ENCODE peak calls at places on chromosomes 6 and 20, in eight cellular contexts. B is OCI-LY7, E is lower leg skin, V is AG10803, R is GM12865, T is dorsolateral prefrontal cortex, N is thoracic aorta, I is cardiac muscle cell. U is an unnamed sample.

GRCh38 chr6:137236581-137237355 is 17.6 kb upstream of the IFNGR1 start:
- DNase-seq in B (no peak), E (no peak), V (peak), R (no peak), T (no peak), N (no peak), I (no peak), U (no peak)

GRCh38 chr6:150607044-150607650 is 7.5 kb downstream of the PLEKHG1 start:
- DNase-seq in B (no peak), E (no peak), V (no peak), R (no peak), T (no peak), N (no peak), I (no peak), U (no peak)

GRCh38 chr6:150880336-150880735 is 14.8 kb downstream of the MTHFD1L start:
- DNase-seq in B (no peak), E (no peak), V (no peak), R (no peak), T (no peak), N (no peak), I (no peak), U (no peak)

GRCh38 chr20:52731086-52731485 is 241.1 kb upstream of the TSHZ2 start:
- DNase-seq in B (no peak), E (no peak), V (no peak), R (no peak), T (no peak), N (no peak), I (no peak), U (no peak)

GRCh38 chr6:106764353-106764980 is 135.1 kb downstream of the QRSL1 start:
- DNase-seq in B (no peak), E (no peak), V (no peak), R (no peak), T (no peak), N (no peak), I (no peak), U (no peak)

GRCh38 chr6:122033564-122034181 is 365.8 kb upstream of the HSF2 start:
- DNase-seq in B (peak), E (no peak), V (peak), R (peak), T (no peak), N (no peak), I (peak), U (peak)

GRCh38 chr6:108694816-108695215 is 134.1 kb downstream of the FOXO3 start:
- DNase-seq in B (no peak), E (no peak), V (no peak), R (no peak), T (no peak), N (no peak), I (no peak), U (no peak)

GRCh38 chr6:79813854-79814477 is 133.4 kb downstream of the ELOVL4 start:
- DNase-seq in B (peak), E (peak), V (peak), R (peak), T (peak), N (peak), I (peak), U (peak)

GRCh38 chr6:84860954-84861353 is 96.6 kb upstream of the TBX18 start:
- DNase-seq in B (no peak), E (no peak), V (no peak), R (no peak), T (no peak), N (no peak), I (no peak), U (peak)

GRCh38 chr20:59149678-59150504 is 13.7 kb upstream of the ZNF831 start:
- DNase-seq in B (peak), E (no peak), V (no peak), R (peak), T (no peak), N (no peak), I (no peak), U (no peak)

GRCh38 chr20:32162367-32162766 is 45.2 kb downstream of the PLAGL2 start:
- DNase-seq in B (no peak), E (no peak), V (no peak), R (no peak), T (no peak), N (no peak), I (no peak), U (no peak)

GRCh38 chr6:21000391-21000801 is 466.1 kb downstream of the CDKAL1 start:
- DNase-seq in B (no peak), E (no peak), V (no peak), R (no peak), T (no peak), N (no peak), I (peak), U (no peak)

GRCh38 chr6:4942673-4943009 is 61.2 kb downstream of the RPP40 start:
- DNase-seq in B (no peak), E (no peak), V (no peak), R (no peak), T (no peak), N (no peak), I (no peak), U (no peak)

GRCh38 chr6:3385660-3386151 is 71.1 kb downstream of the SLC22A23 start:
- DNase-seq in B (no peak), E (peak), V (peak), R (peak), T (peak), N (no peak), I (no peak), U (peak)

GRCh38 chr20:50848341-50848808 is 53.5 kb downstream of the BCAS4 start:
- DNase-seq in B (peak), E (peak), V (peak), R (peak), T (no peak), N (peak), I (peak), U (peak)

GRCh38 chr6:1771324-1771723 is 161.6 kb downstream of the FOXC1 start:
- DNase-seq in B (no peak), E (no peak), V (peak), R (peak), T (no peak), N (no peak), I (peak), U (peak)

GRCh38 chr20:51230727-51231126 is 207.8 kb upstream of the KCNG1 start:
- DNase-seq in B (no peak), E (no peak), V (no peak), R (no peak), T (no peak), N (no peak), I (peak), U (no peak)

GRCh38 chr6:11621119-11621518 is 83.6 kb downstream of the TMEM170B start:
- DNase-seq in B (no peak), E (no peak), V (no peak), R (no peak), T (no peak), N (no peak), I (no peak), U (no peak)

GRCh38 chr20:21936261-21936660 is 230.8 kb downstream of the PAX1 start:
- DNase-seq in B (no peak), E (no peak), V (no peak), R (no peak), T (no peak), N (no peak), I (no peak), U (no peak)

GRCh38 chr6:51968265-51968664 is 119.1 kb downstream of the PKHD1 start:
- DNase-seq in B (no peak), E (no peak), V (no peak), R (no peak), T (no peak), N (no peak), I (no peak), U (no peak)

GRCh38 chr6:47407295-47408281 is 70.0 kb upstream of the CD2AP start:
- DNase-seq in B (no peak), E (no peak), V (no peak), R (no peak), T (no peak), N (no peak), I (no peak), U (no peak)

GRCh38 chr20:31857861-31858835 is 12.2 kb downstream of the DUSP15 start:
- DNase-seq in B (peak), E (no peak), V (no peak), R (peak), T (no peak), N (no peak), I (no peak), U (no peak)

GRCh38 chr20:45592574-45593189 is 13.6 kb upstream of the WFDC8 start:
- DNase-seq in B (peak), E (no peak), V (peak), R (peak), T (no peak), N (no peak), I (peak), U (peak)

GRCh38 chr20:58246346-58246745 is 17.9 kb upstream of the ANKRD60 start:
- DNase-seq in B (no peak), E (no peak), V (peak), R (no peak), T (no peak), N (no peak), I (peak), U (no peak)

GRCh38 chr6:13613029-13613594 is 2.0 kb upstream of the NOL7 start:
- DNase-seq in B (peak), E (no peak), V (no peak), R (peak), T (no peak), N (no peak), I (no peak), U (no peak)

GRCh38 chr6:38116248-38116647 is 296.7 kb downstream of the ZFAND3 start:
- DNase-seq in B (no peak), E (no peak), V (no peak), R (no peak), T (no peak), N (no peak), I (no peak), U (no peak)

GRCh38 chr20:56630086-56630493 is 984 bp downstream of the TFAP2C start:
- DNase-seq in B (no peak), E (peak), V (peak), R (no peak), T (no peak), N (no peak), I (peak), U (peak)

GRCh38 chr6:142746524-142746923 is 198.5 kb downstream of the HIVEP2 start:
- DNase-seq in B (peak), E (no peak), V (no peak), R (peak), T (peak), N (no peak), I (peak), U (peak)

DNA sequence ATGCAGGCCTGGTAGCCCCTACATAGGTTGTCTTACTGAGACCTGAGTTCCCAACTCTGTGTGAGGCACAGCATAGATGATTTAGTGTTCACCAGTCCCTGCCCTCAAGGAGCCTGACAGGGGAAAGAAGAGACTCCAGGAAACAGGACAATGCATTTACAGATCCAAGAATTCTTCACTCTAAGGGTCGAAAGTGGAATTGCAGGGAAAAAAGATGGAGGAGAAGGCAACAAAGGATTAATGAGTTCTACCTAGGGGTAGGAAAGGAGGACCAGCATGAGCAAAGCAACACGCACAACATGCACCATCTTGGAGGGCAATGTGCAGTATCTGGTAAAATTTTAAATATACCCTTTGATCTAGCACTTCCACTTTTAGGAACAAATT is 5.9 kb downstream of the SPAG4 start:
- DNase-seq in B (no peak), E (no peak), V (no peak), R (no peak), T (no peak), N (no peak), I (no peak), U (no peak)
- TF ChIP-seq CTCF in B (peak), E (no peak), V (no peak), R (no peak), T (no peak), N (no peak), I (no peak), U (peak)

GRCh38 chr20:46898433-46898832 is 3.8 kb downstream of the EYA2 start:
- DNase-seq in B (no peak), E (no peak), V (no peak), R (peak), T (no peak), N (no peak), I (no peak), U (no peak)

GRCh38 chr20:46901638-46902037 is 7.0 kb downstream of the EYA2 start:
- DNase-seq in B (no peak), E (no peak), V (no peak), R (no peak), T (no peak), N (no peak), I (no peak), U (no peak)

GRCh38 chr20:46900068-46900467 is 5.4 kb downstream of the EYA2 start:
- DNase-seq in B (peak), E (no peak), V (no peak), R (peak), T (no peak), N (no peak), I (no peak), U (no peak)

GRCh38 chr20:46900826-46901225 is 6.2 kb downstream of the EYA2 start:
- DNase-seq in B (no peak), E (no peak), V (no peak), R (peak), T (no peak), N (no peak), I (no peak), U (no peak)

DNA sequence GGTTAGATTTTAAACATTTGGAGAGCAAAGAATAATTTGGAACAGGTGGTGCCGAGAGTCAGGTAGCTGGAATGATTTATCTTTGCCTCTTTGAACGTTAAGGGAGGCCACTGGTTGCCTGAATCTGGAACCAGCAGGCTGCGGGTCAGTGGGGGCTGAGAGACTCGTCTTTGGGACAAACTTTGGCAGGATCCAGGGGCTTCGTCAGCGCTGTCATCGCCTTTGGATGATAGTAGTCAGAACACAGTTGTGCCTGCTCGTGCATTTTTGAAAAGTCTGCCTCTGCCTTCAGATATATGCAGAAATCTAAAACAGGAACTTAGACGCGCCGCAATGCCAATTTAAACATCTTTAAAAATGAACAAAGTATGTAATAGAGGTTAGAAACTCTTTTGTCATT is 5.0 kb downstream of the EYA2 start:
- DNase-seq in B (peak), E (no peak), V (no peak), R (no peak), T (no peak), N (no peak), I (no peak), U (no peak)
- H3K4me3 ChIP-seq in B (peak), E (no peak), V (no peak), R (peak), T (no peak), N (peak), I (no peak), U (no peak)

DNA sequence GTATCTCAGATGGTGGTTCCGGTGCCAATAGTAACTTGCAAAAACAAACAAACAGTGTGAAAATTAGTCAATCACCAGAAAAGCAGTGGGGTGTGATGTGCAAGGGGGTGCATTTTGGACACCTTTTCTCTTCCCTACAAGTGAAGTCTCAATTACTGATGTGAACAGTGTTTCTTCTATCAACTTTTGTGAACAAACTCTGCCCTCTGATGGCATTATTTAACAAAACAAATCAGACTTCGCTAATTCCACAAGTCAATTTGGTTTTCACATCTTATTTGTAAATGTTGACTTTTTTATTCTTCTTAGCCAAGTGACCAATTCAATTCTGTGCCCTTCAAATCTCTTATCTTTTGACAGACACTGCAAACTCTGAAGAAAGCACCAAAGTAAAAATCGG is 212.2 kb downstream of the UST start:
- DNase-seq in B (no peak), E (no peak), V (no peak), R (no peak), T (no peak), N (no peak), I (peak), U (peak)
- TF ChIP-seq CTCF in B (peak), E (no peak), V (no peak), R (no peak), T (no peak), N (no peak), I (no peak), U (no peak)

GRCh38 chr6:42083530-42083929 is 33.2 kb downstream of the TAF8 start:
- DNase-seq in B (no peak), E (no peak), V (no peak), R (no peak), T (no peak), N (no peak), I (no peak), U (no peak)

GRCh38 chr6:42086046-42086664 is 35.8 kb downstream of the TAF8 start:
- DNase-seq in B (no peak), E (no peak), V (no peak), R (no peak), T (no peak), N (no peak), I (no peak), U (no peak)

GRCh38 chr6:42084889-42085288 is 34.6 kb downstream of the TAF8 start:
- DNase-seq in B (no peak), E (no peak), V (no peak), R (no peak), T (no peak), N (no peak), I (no peak), U (no peak)

GRCh38 chr6:42088101-42088591 is 37.8 kb downstream of the TAF8 start:
- DNase-seq in B (no peak), E (no peak), V (peak), R (no peak), T (no peak), N (no peak), I (peak), U (peak)

GRCh38 chr6:42086665-42087050 is 36.3 kb downstream of the TAF8 start:
- DNase-seq in B (no peak), E (no peak), V (no peak), R (no peak), T (no peak), N (no peak), I (no peak), U (no peak)
- H3K4me3 ChIP-seq in B (no peak), E (no peak), V (no peak), R (no peak), T (no peak), N (no peak), I (no peak), U (no peak)